ENCODE peak calls at places on chromosomes 2 and 18, in five cellular contexts. J, X, E, I and C are unnamed samples.

GRCh38 chr18:51044928-51045587 is 15.0 kb downstream of the SMAD4 start:
- DNase-seq in J (no peak), X (no peak), E (no peak), I (no peak), C (no peak)

GRCh38 chr2:173750332-173750731 is 214.8 kb downstream of the SP3 start:
- DNase-seq in I (peak; percentile 24), E (no peak), J (no peak), X (no peak), C (no peak)

GRCh38 chr18:42533010-42533409 is 578.0 kb downstream of the PIK3C3 start:
- DNase-seq in J (no peak), I (no peak), E (no peak), X (no peak), C (no peak)

GRCh38 chr2:230666885-230667712 is 45.5 kb upstream of the CAB39 start:
- DNase-seq in E (no peak), X (no peak), J (peak; percentile 91), I (peak; percentile 76), C (no peak)

GRCh38 chr18:38458673-38459072 is 893.1 kb upstream of the CELF4 start:
- DNase-seq in I (no peak), E (no peak), J (no peak), X (no peak), C (no peak)

GRCh38 chr2:183950673-183951072 is 647.7 kb upstream of the ZNF804A start:
- DNase-seq in E (no peak), X (no peak), I (no peak), J (no peak), C (no peak)

GRCh38 chr2:201758229-201758628 is 22.5 kb downstream of the ALS2 start:
- DNase-seq in E (no peak), I (no peak), J (no peak), X (no peak), C (no peak)

GRCh38 chr18:58955738-58956137 is 91.1 kb downstream of the ZNF532 start:
- DNase-seq in E (no peak), X (no peak), I (peak; percentile 35), J (no peak), C (no peak)

GRCh38 chr2:85017436-85018048 is 46.6 kb downstream of the KCMF1 start:
- DNase-seq in X (no peak), I (no peak), E (no peak), J (no peak), C (no peak)

GRCh38 chr18:33697498-33697897 is 119.5 kb downstream of the ASXL3 start:
- DNase-seq in I (no peak), J (no peak), X (no peak), E (no peak), C (no peak)

GRCh38 chr2:218081063-218081462 is 12.0 kb downstream of the RUFY4 start:
- DNase-seq in X (no peak), J (no peak), E (no peak), I (no peak), C (no peak)

GRCh38 chr2:128521482-128521881 is 202.8 kb upstream of the HS6ST1 start:
- DNase-seq in I (no peak), J (no peak), E (no peak), X (no peak), C (no peak)

GRCh38 chr18:74029161-74029560 is 118.5 kb downstream of the FBXO15 start:
- DNase-seq in J (no peak), E (no peak), X (no peak), I (no peak), C (no peak)

GRCh38 chr18:40413160-40413559 is 1541.9 kb upstream of the PIK3C3 start:
- DNase-seq in X (no peak), E (peak; percentile 39), I (peak; percentile 43), J (no peak), C (no peak)

GRCh38 chr2:185510060-185510459 is 228.5 kb upstream of the FSIP2 start:
- DNase-seq in E (no peak), I (no peak), X (no peak), J (no peak), C (no peak)

GRCh38 chr2:31980674-31981356 is 30.0 kb downstream of the MEMO1 start:
- DNase-seq in I (no peak), E (no peak), X (no peak), J (no peak), C (no peak)

GRCh38 chr18:2086439-2086838 is 484.9 kb downstream of the METTL4 start:
- DNase-seq in I (no peak), X (no peak), J (no peak), E (no peak), C (no peak)

GRCh38 chr2:196479350-196479749 is 160.2 kb upstream of the CCDC150 start:
- DNase-seq in X (no peak), I (peak; percentile 55), E (no peak), J (no peak), C (no peak)

GRCh38 chr18:2510416-2510815 is 60.9 kb downstream of the METTL4 start:
- DNase-seq in X (no peak), E (no peak), I (no peak), J (no peak), C (no peak)

GRCh38 chr2:210577263-210578071 is 21.1 kb downstream of the CPS1 start:
- DNase-seq in I (peak; percentile 20), J (no peak), X (no peak), E (no peak), C (no peak)

GRCh38 chr18:65255417-65255816 is 495.4 kb upstream of the CDH7 start:
- DNase-seq in J (no peak), I (no peak), E (no peak), X (no peak), C (no peak)
- TF ChIP-seq CTCF in J (no peak), I (no peak), E (no peak), X (no peak), C (no peak)

GRCh38 chr2:208820289-208820688 is 413.7 kb downstream of the PTH2R start:
- DNase-seq in I (no peak), E (no peak), X (no peak), J (no peak), C (no peak)
- TF ChIP-seq CTCF in I (no peak), E (no peak), X (no peak), J (no peak), C (peak; percentile 14)

DNA sequence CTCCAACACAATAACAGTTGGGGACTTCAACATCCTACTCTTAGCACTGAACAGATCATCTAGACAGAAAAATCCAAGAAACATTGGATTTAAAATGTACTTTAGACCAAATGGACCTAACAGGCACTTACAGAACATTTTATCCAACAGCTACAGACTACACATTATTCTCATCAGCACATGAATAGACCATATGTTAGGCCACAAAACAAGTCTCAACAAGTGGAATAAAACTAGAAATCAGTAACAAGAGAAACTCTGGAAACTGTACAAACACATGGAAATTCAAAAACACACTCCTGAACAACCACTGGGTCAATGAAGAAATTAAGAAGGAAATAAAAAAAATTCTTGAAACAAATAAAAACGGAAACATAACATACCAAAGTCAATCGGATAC is 117.5 kb downstream of the ACVR1 start:
- DNase-seq in J (no peak), I (no peak), E (no peak), X (no peak), C (no peak)
- TF ChIP-seq CTCF in J (no peak), I (no peak), E (no peak), X (no peak), C (no peak)

DNA sequence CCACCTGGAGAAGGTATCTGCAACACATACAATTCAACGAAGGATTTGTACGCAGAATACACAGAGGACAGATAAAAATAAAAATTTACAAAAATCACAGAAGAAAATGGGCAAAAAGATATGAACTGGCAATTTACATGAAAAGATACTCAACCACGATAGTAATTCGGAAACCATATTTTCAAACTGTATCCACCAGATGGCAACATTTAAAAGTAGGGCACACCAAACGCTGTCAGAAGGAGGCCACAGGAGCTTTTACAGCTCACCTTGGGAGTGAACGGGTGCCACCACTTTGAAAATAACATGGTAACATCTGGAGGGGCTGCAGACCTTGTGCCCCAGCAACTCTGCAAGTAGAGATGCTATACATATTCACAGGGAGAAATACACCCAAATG is 9.8 kb downstream of the KIF1A start:
- DNase-seq in I (no peak), E (no peak), J (no peak), X (no peak), C (peak; percentile 6)
- TF ChIP-seq CTCF in I (no peak), E (no peak), J (no peak), X (no peak), C (no peak)

DNA sequence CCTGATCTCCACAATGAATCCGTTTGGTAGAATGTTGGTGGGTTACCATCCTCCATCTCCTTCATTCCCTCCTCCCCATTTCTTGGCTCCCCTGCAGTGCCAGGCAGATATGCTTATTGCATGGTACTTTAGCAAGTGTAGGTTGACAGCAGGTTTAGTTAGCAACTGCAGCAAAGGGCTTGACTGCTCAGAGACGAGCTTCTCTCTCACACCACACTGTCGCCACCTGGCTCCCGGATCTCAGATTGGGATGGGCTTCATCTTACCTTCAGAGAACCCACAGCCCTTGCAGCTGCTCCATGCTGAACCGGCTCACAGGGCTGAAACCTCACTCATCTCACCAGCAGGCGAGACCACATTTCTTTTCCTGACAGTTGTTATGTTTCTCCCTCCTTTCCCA is 88.8 kb downstream of the VWA3B start:
- DNase-seq in E (no peak), X (no peak), I (no peak), J (no peak), C (no peak)
- TF ChIP-seq CTCF in E (no peak), X (no peak), I (no peak), J (peak; percentile 61), C (no peak)

GRCh38 chr2:129708221-129708967 is 271.1 kb upstream of the RAB6C start:
- DNase-seq in I (no peak), X (no peak), J (no peak), E (no peak), C (no peak)
- TF ChIP-seq CTCF in I (no peak), X (no peak), J (no peak), E (peak; percentile 26), C (no peak)

DNA sequence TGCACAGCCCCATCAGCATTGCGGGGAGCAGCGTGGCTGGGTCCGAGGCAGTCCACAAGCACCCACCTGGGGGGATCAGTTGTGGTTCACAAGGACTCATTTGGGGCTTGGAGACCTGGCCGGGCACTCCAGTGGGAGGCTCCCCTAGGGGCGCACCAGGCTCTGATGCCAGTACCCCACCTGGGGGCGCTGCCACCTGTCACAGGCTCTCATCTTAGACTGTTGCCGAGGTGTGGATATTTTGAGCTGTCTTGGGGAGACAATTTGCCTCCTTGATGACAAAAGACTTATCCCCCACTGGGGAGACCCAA is 3.0 kb downstream of the ADRA2B start:
- DNase-seq in I (no peak), X (no peak), E (no peak), J (no peak), C (no peak)
- TF ChIP-seq CTCF in I (no peak), X (no peak), E (no peak), J (no peak), C (no peak)

DNA sequence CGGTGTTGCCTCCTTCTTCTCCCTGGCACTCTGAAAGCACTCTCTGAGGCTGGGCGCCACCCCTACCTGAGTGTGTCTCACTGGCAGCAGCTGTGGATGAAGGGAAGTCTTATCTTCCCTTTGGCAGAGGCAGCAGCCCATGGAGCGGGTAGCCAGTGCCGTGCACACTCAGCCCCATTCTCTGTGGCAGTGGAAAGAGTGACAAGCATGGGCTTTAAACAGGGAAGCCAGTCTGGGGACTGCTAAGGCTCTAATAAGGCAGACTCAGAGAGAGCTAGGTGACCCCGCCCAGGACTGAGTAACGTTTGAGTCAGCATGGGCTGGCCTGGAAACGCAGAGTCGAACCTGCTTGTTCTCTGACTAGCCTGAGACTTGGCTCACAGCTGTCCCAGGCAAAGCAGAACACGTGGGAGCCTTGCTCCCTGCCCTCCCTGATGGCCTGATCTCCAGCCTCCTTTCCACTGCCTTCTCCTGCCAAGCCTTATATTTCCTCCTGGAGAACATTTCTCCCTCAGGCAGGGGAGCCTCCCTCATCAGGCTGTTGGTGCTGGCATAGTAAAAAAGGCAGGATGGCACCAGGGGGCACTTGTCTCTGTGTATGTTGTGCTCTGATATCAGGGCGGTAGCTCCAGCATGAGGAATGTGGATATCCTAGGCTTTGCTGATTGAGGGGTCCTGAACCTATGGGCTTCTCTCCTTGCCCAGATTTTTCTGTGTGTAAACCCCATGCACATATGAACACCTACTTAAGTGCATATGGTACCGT is 93.9 kb upstream of the LGALSL start:
- DNase-seq in I (peak; percentile 95), E (no peak), J (peak; percentile 98), X (peak; percentile 95), C (peak; percentile 92)
- TF ChIP-seq CTCF in I (peak; percentile 14), E (no peak), J (peak; percentile 51), X (no peak), C (no peak)